ENCODE peak calls at places on chromosomes 12 and 14, in eight cellular contexts. One of them, this sample, is unnamed.

GRCh38 chr14:93982684-93983007 is 6.3 kb upstream of the ASB2 start:
- DNase-seq in prostate gland: no peak
- DNase-seq in GM23338: no peak
- DNase-seq in sigmoid colon: no peak
- DNase-seq in breast epithelium: no peak
- DNase-seq in esophagus muscularis mucosa: no peak
- DNase-seq in endothelial cell of umbilical vein: no peak
- DNase-seq in stomach: no peak
- DNase-seq in this sample: no peak

GRCh38 chr12:105036937-105037649 is 47.2 kb downstream of the ALDH1L2 start:
- DNase-seq in prostate gland: no peak
- DNase-seq in GM23338: no peak
- DNase-seq in sigmoid colon: no peak
- DNase-seq in breast epithelium: no peak
- DNase-seq in esophagus muscularis mucosa: no peak
- DNase-seq in endothelial cell of umbilical vein: peak; percentile 14
- DNase-seq in stomach: no peak
- DNase-seq in this sample: no peak

GRCh38 chr14:37848985-37849605 is 253.7 kb downstream of the TTC6 start:
- DNase-seq in prostate gland: no peak
- DNase-seq in GM23338: no peak
- DNase-seq in sigmoid colon: no peak
- DNase-seq in breast epithelium: no peak
- DNase-seq in esophagus muscularis mucosa: no peak
- DNase-seq in endothelial cell of umbilical vein: no peak
- DNase-seq in stomach: no peak
- DNase-seq in this sample: no peak

GRCh38 chr12:124646385-124647230 is 79.2 kb upstream of the NCOR2 start:
- DNase-seq in prostate gland: no peak
- DNase-seq in GM23338: peak; percentile 32
- DNase-seq in sigmoid colon: no peak
- DNase-seq in breast epithelium: no peak
- DNase-seq in esophagus muscularis mucosa: no peak
- DNase-seq in endothelial cell of umbilical vein: no peak
- DNase-seq in stomach: no peak
- DNase-seq in this sample: no peak

GRCh38 chr12:79737875-79738718 is 47.3 kb upstream of the PAWR start:
- DNase-seq in prostate gland: peak; percentile 66
- DNase-seq in GM23338: peak; percentile 76
- DNase-seq in sigmoid colon: no peak
- DNase-seq in breast epithelium: no peak
- DNase-seq in esophagus muscularis mucosa: no peak
- DNase-seq in endothelial cell of umbilical vein: peak; percentile 80
- DNase-seq in stomach: peak; percentile 42
- DNase-seq in this sample: no peak

GRCh38 chr12:126349383-126349782 is 1284.1 kb downstream of the AACS start:
- DNase-seq in prostate gland: no peak
- DNase-seq in GM23338: no peak
- DNase-seq in sigmoid colon: no peak
- DNase-seq in breast epithelium: no peak
- DNase-seq in esophagus muscularis mucosa: no peak
- DNase-seq in endothelial cell of umbilical vein: no peak
- DNase-seq in stomach: no peak
- DNase-seq in this sample: no peak

GRCh38 chr14:33475623-33476022 is 475.3 kb downstream of the EGLN3 start:
- DNase-seq in prostate gland: no peak
- DNase-seq in GM23338: peak; percentile 96
- DNase-seq in sigmoid colon: no peak
- DNase-seq in breast epithelium: no peak
- DNase-seq in esophagus muscularis mucosa: no peak
- DNase-seq in endothelial cell of umbilical vein: peak; percentile 88
- DNase-seq in stomach: peak; percentile 47
- DNase-seq in this sample: no peak

GRCh38 chr12:122190842-122191668 is 8.1 kb downstream of the LRRC43 start:
- DNase-seq in prostate gland: peak; percentile 55
- DNase-seq in GM23338: peak; percentile 88
- DNase-seq in sigmoid colon: no peak
- DNase-seq in breast epithelium: no peak
- DNase-seq in esophagus muscularis mucosa: no peak
- DNase-seq in endothelial cell of umbilical vein: peak; percentile 75
- DNase-seq in stomach: peak; percentile 83
- DNase-seq in this sample: peak; percentile 82

GRCh38 chr14:92578511-92578910 is 64.9 kb downstream of the RIN3 start:
- DNase-seq in prostate gland: no peak
- DNase-seq in GM23338: no peak
- DNase-seq in sigmoid colon: no peak
- DNase-seq in breast epithelium: no peak
- DNase-seq in esophagus muscularis mucosa: no peak
- DNase-seq in endothelial cell of umbilical vein: no peak
- DNase-seq in stomach: no peak
- DNase-seq in this sample: peak; percentile 30

GRCh38 chr14:103078860-103079587 is 5.0 kb upstream of the LBHD2 start:
- DNase-seq in prostate gland: no peak
- DNase-seq in GM23338: no peak
- DNase-seq in sigmoid colon: no peak
- DNase-seq in breast epithelium: no peak
- DNase-seq in esophagus muscularis mucosa: no peak
- DNase-seq in endothelial cell of umbilical vein: no peak
- DNase-seq in stomach: no peak
- DNase-seq in this sample: peak; percentile 56

GRCh38 chr12:122422769-122423257 is 344 bp upstream of the CLIP1 start:
- DNase-seq in prostate gland: no peak
- DNase-seq in GM23338: peak; percentile 61
- DNase-seq in sigmoid colon: peak; percentile 72
- DNase-seq in breast epithelium: no peak
- DNase-seq in esophagus muscularis mucosa: no peak
- DNase-seq in endothelial cell of umbilical vein: peak; percentile 49
- DNase-seq in stomach: no peak
- DNase-seq in this sample: no peak

GRCh38 chr14:90276627-90277367 is 20.4 kb downstream of the PSMC1 start:
- DNase-seq in prostate gland: no peak
- DNase-seq in GM23338: peak; percentile 40
- DNase-seq in sigmoid colon: no peak
- DNase-seq in breast epithelium: no peak
- DNase-seq in esophagus muscularis mucosa: no peak
- DNase-seq in endothelial cell of umbilical vein: no peak
- DNase-seq in stomach: no peak
- DNase-seq in this sample: no peak

GRCh38 chr14:90607141-90607540 is 209.1 kb downstream of the TTC7B start:
- DNase-seq in prostate gland: no peak
- DNase-seq in GM23338: no peak
- DNase-seq in sigmoid colon: peak; percentile 60
- DNase-seq in breast epithelium: no peak
- DNase-seq in esophagus muscularis mucosa: no peak
- DNase-seq in endothelial cell of umbilical vein: no peak
- DNase-seq in stomach: no peak
- DNase-seq in this sample: no peak

GRCh38 chr14:31024042-31024480 is 1.4 kb upstream of the AP4S1 start:
- DNase-seq in prostate gland: no peak
- DNase-seq in GM23338: no peak
- DNase-seq in sigmoid colon: no peak
- DNase-seq in breast epithelium: no peak
- DNase-seq in esophagus muscularis mucosa: no peak
- DNase-seq in endothelial cell of umbilical vein: peak; percentile 19
- DNase-seq in stomach: no peak
- DNase-seq in this sample: no peak

GRCh38 chr14:71539660-71540285 is 392.5 kb upstream of the RGS6 start:
- DNase-seq in prostate gland: no peak
- DNase-seq in GM23338: no peak
- DNase-seq in sigmoid colon: no peak
- DNase-seq in breast epithelium: no peak
- DNase-seq in esophagus muscularis mucosa: no peak
- DNase-seq in endothelial cell of umbilical vein: peak; percentile 59
- DNase-seq in stomach: no peak
- DNase-seq in this sample: no peak

GRCh38 chr14:53957739-53958138 is 1.1 kb upstream of the BMP4 start:
- DNase-seq in prostate gland: no peak
- DNase-seq in GM23338: no peak
- DNase-seq in sigmoid colon: no peak
- DNase-seq in breast epithelium: no peak
- DNase-seq in esophagus muscularis mucosa: no peak
- DNase-seq in endothelial cell of umbilical vein: no peak
- DNase-seq in stomach: no peak
- DNase-seq in this sample: no peak

GRCh38 chr12:70540996-70541395 is 96.2 kb downstream of the PTPRB start:
- DNase-seq in prostate gland: no peak
- DNase-seq in GM23338: no peak
- DNase-seq in sigmoid colon: no peak
- DNase-seq in breast epithelium: no peak
- DNase-seq in esophagus muscularis mucosa: no peak
- DNase-seq in endothelial cell of umbilical vein: no peak
- DNase-seq in stomach: no peak
- DNase-seq in this sample: no peak

GRCh38 chr12:6326316-6326959 is 15.4 kb downstream of the TNFRSF1A start:
- DNase-seq in prostate gland: no peak
- DNase-seq in GM23338: peak; percentile 86
- DNase-seq in sigmoid colon: peak; percentile 93
- DNase-seq in breast epithelium: no peak
- DNase-seq in esophagus muscularis mucosa: no peak
- DNase-seq in endothelial cell of umbilical vein: peak; percentile 49
- DNase-seq in stomach: peak; percentile 46
- DNase-seq in this sample: peak; percentile 77

GRCh38 chr12:76250256-76250655 is 98.0 kb downstream of the BBS10 start:
- DNase-seq in prostate gland: no peak
- DNase-seq in GM23338: peak; percentile 7
- DNase-seq in sigmoid colon: no peak
- DNase-seq in breast epithelium: no peak
- DNase-seq in esophagus muscularis mucosa: peak; percentile 68
- DNase-seq in endothelial cell of umbilical vein: no peak
- DNase-seq in stomach: no peak
- DNase-seq in this sample: no peak

GRCh38 chr12:65524666-65525065 is 246.2 kb downstream of the MSRB3 start:
- DNase-seq in prostate gland: no peak
- DNase-seq in GM23338: no peak
- DNase-seq in sigmoid colon: no peak
- DNase-seq in breast epithelium: no peak
- DNase-seq in esophagus muscularis mucosa: no peak
- DNase-seq in endothelial cell of umbilical vein: peak; percentile 14
- DNase-seq in stomach: no peak
- DNase-seq in this sample: no peak
- TF ChIP-seq POLR2AphosphoS5 in prostate gland: no peak
- TF ChIP-seq POLR2AphosphoS5 in GM23338: no peak
- TF ChIP-seq POLR2AphosphoS5 in sigmoid colon: no peak
- TF ChIP-seq POLR2AphosphoS5 in breast epithelium: no peak
- TF ChIP-seq POLR2AphosphoS5 in esophagus muscularis mucosa: no peak
- TF ChIP-seq POLR2AphosphoS5 in endothelial cell of umbilical vein: no peak
- TF ChIP-seq POLR2AphosphoS5 in stomach: no peak
- TF ChIP-seq POLR2AphosphoS5 in this sample: no peak

GRCh38 chr12:113464852-113465719 is 6.6 kb downstream of the LHX5 start:
- DNase-seq in prostate gland: no peak
- DNase-seq in GM23338: peak; percentile 44
- DNase-seq in sigmoid colon: no peak
- DNase-seq in breast epithelium: no peak
- DNase-seq in esophagus muscularis mucosa: no peak
- DNase-seq in endothelial cell of umbilical vein: no peak
- DNase-seq in stomach: no peak
- DNase-seq in this sample: no peak

GRCh38 chr12:113467514-113468364 is 3.9 kb downstream of the LHX5 start:
- DNase-seq in prostate gland: no peak
- DNase-seq in GM23338: peak; percentile 54
- DNase-seq in sigmoid colon: no peak
- DNase-seq in breast epithelium: no peak
- DNase-seq in esophagus muscularis mucosa: no peak
- DNase-seq in endothelial cell of umbilical vein: no peak
- DNase-seq in stomach: no peak
- DNase-seq in this sample: no peak

GRCh38 chr12:113465808-113466769 is 5.6 kb downstream of the LHX5 start:
- DNase-seq in prostate gland: no peak
- DNase-seq in GM23338: peak; percentile 59
- DNase-seq in sigmoid colon: no peak
- DNase-seq in breast epithelium: no peak
- DNase-seq in esophagus muscularis mucosa: no peak
- DNase-seq in endothelial cell of umbilical vein: no peak
- DNase-seq in stomach: no peak
- DNase-seq in this sample: no peak

GRCh38 chr12:113467154-113467513 is 4.5 kb downstream of the LHX5 start:
- DNase-seq in prostate gland: no peak
- DNase-seq in GM23338: peak; percentile 45
- DNase-seq in sigmoid colon: no peak
- DNase-seq in breast epithelium: no peak
- DNase-seq in esophagus muscularis mucosa: no peak
- DNase-seq in endothelial cell of umbilical vein: no peak
- DNase-seq in stomach: no peak
- DNase-seq in this sample: no peak

DNA sequence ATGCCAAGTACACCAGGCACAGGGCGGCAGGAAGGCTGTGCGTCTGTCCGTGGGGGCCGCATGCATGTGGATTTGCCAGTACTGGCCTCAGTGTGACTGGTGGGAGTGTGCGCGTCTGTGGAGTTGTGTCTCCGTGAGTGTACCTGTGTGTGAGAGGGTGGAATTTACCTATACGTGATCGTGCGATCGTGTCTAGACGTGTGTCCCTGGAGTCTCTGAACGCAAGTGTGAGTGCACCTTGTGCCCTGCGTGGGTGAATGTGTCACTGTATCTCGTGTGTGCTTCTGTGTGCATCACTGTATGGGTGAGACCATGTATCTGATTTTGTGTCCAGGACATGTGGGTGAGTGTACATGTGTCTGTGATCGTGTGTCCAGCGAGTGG is 4.9 kb downstream of the LHX5 start:
- DNase-seq in prostate gland: no peak
- DNase-seq in GM23338: no peak
- DNase-seq in sigmoid colon: no peak
- DNase-seq in breast epithelium: no peak
- DNase-seq in esophagus muscularis mucosa: no peak
- DNase-seq in endothelial cell of umbilical vein: no peak
- DNase-seq in stomach: no peak
- DNase-seq in this sample: no peak
- H3K4me3 ChIP-seq in prostate gland: no peak overlapping the region
- H3K4me3 ChIP-seq in GM23338: peak overlapping the region; percentile 58
- H3K4me3 ChIP-seq in sigmoid colon: no peak overlapping the region
- H3K4me3 ChIP-seq in breast epithelium: no peak overlapping the region
- H3K4me3 ChIP-seq in esophagus muscularis mucosa: no peak overlapping the region
- H3K4me3 ChIP-seq in endothelial cell of umbilical vein: no peak overlapping the region
- H3K4me3 ChIP-seq in stomach: peak overlapping the region; percentile 50
- H3K4me3 ChIP-seq in this sample: peak overlapping the region; percentile 42

DNA sequence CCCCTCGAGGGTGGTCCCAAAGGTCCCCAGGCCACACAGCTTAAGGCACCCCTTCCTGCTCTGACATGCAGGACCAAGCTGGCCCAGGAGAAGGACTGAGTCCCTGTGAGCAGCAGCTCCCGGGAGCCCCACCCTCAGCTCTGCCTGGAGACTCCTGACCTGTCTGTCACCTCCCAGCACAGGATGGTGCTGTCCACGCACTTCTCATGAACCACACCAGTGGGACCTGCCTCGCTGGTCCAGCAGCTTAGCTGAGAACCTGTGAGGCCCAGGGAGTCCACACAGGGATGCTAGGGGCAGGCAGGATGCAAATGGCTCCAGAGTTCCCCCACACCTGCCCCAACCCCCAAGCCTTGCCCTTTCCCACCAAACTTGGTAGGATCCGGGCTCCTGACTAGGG is 27.7 kb downstream of the CCDC85C start:
- DNase-seq in prostate gland: no peak
- DNase-seq in GM23338: no peak
- DNase-seq in sigmoid colon: no peak
- DNase-seq in breast epithelium: no peak
- DNase-seq in esophagus muscularis mucosa: no peak
- DNase-seq in endothelial cell of umbilical vein: no peak
- DNase-seq in stomach: no peak
- DNase-seq in this sample: no peak
- H3K4me1 ChIP-seq in prostate gland: peaks cover 72% of the 10 kb centered on the region
- H3K4me1 ChIP-seq in GM23338: peaks cover 54% of the 10 kb centered on the region
- H3K4me1 ChIP-seq in sigmoid colon: no peaks in the 10 kb centered on the region
- H3K4me1 ChIP-seq in breast epithelium: peaks cover 14% of the 10 kb centered on the region
- H3K4me1 ChIP-seq in esophagus muscularis mucosa: peaks cover 96% of the 10 kb centered on the region
- H3K4me1 ChIP-seq in endothelial cell of umbilical vein: peaks cover 4% of the 10 kb centered on the region
- H3K4me1 ChIP-seq in stomach: peaks cover 98% of the 10 kb centered on the region
- H3K4me1 ChIP-seq in this sample: peaks cover 55% of the 10 kb centered on the region

GRCh38 chr14:58555647-58556046 is 82.1 kb upstream of the DACT1 start:
- DNase-seq in prostate gland: no peak
- DNase-seq in GM23338: no peak
- DNase-seq in sigmoid colon: no peak
- DNase-seq in breast epithelium: no peak
- DNase-seq in esophagus muscularis mucosa: no peak
- DNase-seq in endothelial cell of umbilical vein: no peak
- DNase-seq in stomach: no peak
- DNase-seq in this sample: no peak
- TF ChIP-seq POLR2AphosphoS5 in prostate gland: no peak
- TF ChIP-seq POLR2AphosphoS5 in GM23338: no peak
- TF ChIP-seq POLR2AphosphoS5 in sigmoid colon: no peak
- TF ChIP-seq POLR2AphosphoS5 in breast epithelium: no peak
- TF ChIP-seq POLR2AphosphoS5 in esophagus muscularis mucosa: no peak
- TF ChIP-seq POLR2AphosphoS5 in endothelial cell of umbilical vein: no peak
- TF ChIP-seq POLR2AphosphoS5 in stomach: no peak
- TF ChIP-seq POLR2AphosphoS5 in this sample: no peak